ENCODE peak calls at places on chromosomes 13 and 19, in six cellular contexts. G is endothelial cell of umbilical vein, E is GM12878, R is colonic mucosa, D is lower lobe of right lung, F is upper lobe of right lung. V is an unnamed sample. For H3K4me1, the result is how much of the 10 kb centered on the place peaks cover.

GRCh38 chr19:54162884-54163283 is 3.4 kb upstream of the LENG1 start:
- DNase-seq in G (no peak), E (no peak), R (no peak), D (no peak), F (no peak), V (no peak)

GRCh38 chr19:45601115-45601514 is 897 bp downstream of the GPR4 start:
- DNase-seq in G (peak), E (no peak), R (no peak), D (no peak), F (no peak), V (no peak)

GRCh38 chr13:33349996-33350826 is 64.7 kb upstream of the STARD13 start:
- DNase-seq in G (peak), E (no peak), R (peak), D (peak), F (peak), V (peak)

GRCh38 chr13:47408546-47409319 is 511.9 kb upstream of the HTR2A start:
- DNase-seq in G (no peak), E (no peak), R (no peak), D (no peak), F (no peak), V (no peak)

GRCh38 chr13:76954568-76954967 is 6.3 kb downstream of the ACOD1 start:
- DNase-seq in G (no peak), E (no peak), R (no peak), D (no peak), F (no peak), V (no peak)

GRCh38 chr13:109130093-109130835 is 500.9 kb downstream of the MYO16 start:
- DNase-seq in G (no peak), E (no peak), R (no peak), D (no peak), F (no peak), V (no peak)

GRCh38 chr13:41418027-41418426 is 39.3 kb upstream of the RGCC start:
- DNase-seq in G (peak), E (no peak), R (no peak), D (no peak), F (no peak), V (no peak)

GRCh38 chr13:72430923-72431322 is 296.5 kb downstream of the MZT1 start:
- DNase-seq in G (no peak), E (no peak), R (no peak), D (no peak), F (no peak), V (no peak)

GRCh38 chr19:21321996-21322395 is 7.2 kb downstream of the ZNF708 start:
- DNase-seq in G (no peak), E (no peak), R (no peak), D (no peak), F (no peak), V (no peak)

GRCh38 chr19:2624537-2625091 is 77.9 kb downstream of the GNG7 start:
- DNase-seq in G (no peak), E (no peak), R (no peak), D (peak), F (peak), V (peak)

GRCh38 chr13:94921181-94921580 is 208.8 kb upstream of the SOX21 start:
- DNase-seq in G (no peak), E (no peak), R (no peak), D (no peak), F (no peak), V (no peak)

GRCh38 chr13:42525035-42525504 is 48.9 kb upstream of the TNFSF11 start:
- DNase-seq in G (peak), E (no peak), R (no peak), D (no peak), F (no peak), V (no peak)

GRCh38 chr19:18161691-18162039 is 8.7 kb downstream of the PIK3R2 start:
- DNase-seq in G (no peak), E (no peak), R (no peak), D (no peak), F (no peak), V (no peak)

GRCh38 chr13:56352356-56352755 is 788.4 kb upstream of the PRR20A start:
- DNase-seq in G (no peak), E (no peak), R (no peak), D (no peak), F (no peak), V (no peak)

GRCh38 chr13:47890146-47890814 is 110.8 kb downstream of the SUCLA2 start:
- DNase-seq in G (no peak), E (no peak), R (no peak), D (no peak), F (no peak), V (no peak)

DNA sequence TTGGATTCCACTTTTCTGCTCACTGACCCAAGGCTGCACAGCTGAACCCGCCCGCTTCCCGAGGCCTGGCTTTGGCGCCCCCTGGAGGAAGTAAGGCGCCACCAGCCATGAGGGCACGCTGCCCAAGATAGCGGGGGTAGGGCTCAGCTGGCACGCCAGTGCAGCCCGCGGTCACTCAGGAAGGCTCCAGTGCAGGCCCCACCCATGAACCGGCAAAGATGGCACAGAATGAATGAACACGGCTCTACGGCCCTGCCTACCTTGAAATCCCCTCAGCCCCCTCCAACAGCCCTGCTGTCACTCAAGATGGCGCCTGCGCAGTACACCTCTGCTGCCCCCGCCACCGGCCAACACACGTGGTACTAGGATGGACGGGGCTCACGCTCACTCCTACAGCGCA is 3.0 kb downstream of the PEG3 start:
- DNase-seq in G (no peak), E (no peak), R (peak), D (peak), F (peak), V (peak)
- TF ChIP-seq CTCF in G (no peak), E (no peak), R (peak), D (peak), F (peak), V (peak)

GRCh38 chr13:113854238-113855011 is 9.5 kb downstream of the GAS6 start:
- DNase-seq in G (no peak), E (no peak), R (peak), D (peak), F (no peak), V (peak)
- H3K4me1 ChIP-seq in G (under half), E (under half), R (half or more), D (half or more), F (under half), V (half or more)

DNA sequence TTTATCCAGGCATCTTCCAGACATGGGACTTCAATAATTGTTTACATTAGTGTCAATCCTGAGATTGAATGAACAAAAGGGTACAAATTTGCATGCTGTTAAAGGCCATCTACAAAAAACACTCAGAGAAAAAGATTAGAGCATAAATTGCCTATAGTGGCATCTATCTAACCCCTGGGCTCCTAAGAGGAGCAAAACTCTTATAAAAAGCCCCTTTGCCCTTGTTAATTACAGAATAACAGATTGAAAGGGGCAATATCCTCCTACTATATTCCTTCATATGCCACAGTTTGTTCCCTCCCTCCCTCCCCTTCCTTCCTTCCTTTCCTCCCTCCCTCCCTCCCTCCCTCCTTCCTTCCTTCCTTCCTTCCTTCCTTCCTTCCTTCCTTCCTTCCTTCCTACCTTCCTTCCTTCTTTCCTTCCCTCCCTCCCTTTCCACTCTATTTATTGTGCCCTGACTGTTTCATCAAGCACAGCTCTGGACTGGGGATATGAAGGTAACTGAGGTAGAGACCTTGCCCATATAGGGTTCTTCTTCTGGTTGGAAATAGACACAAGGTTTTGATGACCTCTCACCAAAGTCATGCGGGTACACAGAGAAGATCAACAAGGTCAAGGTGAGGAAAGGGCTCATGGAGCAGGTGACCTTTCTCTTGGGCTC is 49.5 kb downstream of the PCDH8 start:
- DNase-seq in G (no peak), E (no peak), R (no peak), D (no peak), F (no peak), V (no peak)
- H3K4me3 ChIP-seq in G (no peak), E (no peak), R (no peak), D (no peak), F (no peak), V (no peak)

DNA sequence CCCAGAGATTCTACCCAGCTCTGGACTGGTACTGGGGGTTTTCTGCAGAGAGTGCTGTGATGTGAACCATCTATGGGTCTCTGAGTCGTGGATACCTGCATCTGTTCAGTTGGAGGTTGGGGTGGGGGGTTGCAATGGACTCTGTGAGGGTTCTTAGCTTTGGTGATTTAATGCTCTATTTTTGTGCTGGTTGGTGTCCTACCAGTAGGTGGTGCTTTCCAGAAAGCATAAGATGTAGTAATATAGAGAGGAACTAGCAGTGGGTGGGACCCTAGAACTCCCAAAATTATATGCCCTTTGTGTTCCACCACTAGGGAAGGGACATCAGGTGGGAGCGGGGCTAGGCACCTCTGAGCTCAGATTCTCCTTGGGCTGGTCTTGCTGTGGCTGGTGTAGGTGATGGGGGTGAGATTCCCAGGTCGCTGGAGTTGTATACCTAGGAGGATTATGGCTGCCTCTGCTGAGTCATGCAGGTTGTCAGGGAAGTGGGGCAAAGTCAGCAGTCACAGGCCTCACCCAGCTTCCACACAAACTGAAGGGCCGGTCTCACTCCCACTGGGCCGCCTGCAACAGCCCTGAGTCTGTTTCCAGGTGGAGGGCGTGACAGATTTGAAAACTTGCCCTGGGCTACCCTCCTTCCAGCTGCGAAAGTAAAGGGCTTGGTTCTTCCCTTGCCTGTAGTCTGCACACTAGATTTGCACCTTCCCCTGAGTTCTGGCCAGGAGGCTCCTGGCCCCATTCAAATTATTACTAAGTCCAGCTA is 573.0 kb upstream of the SLITRK1 start:
- DNase-seq in G (no peak), E (no peak), R (no peak), D (no peak), F (no peak), V (no peak)
- TF ChIP-seq CTCF in G (no peak), E (no peak), R (no peak), D (no peak), F (no peak), V (no peak)

GRCh38 chr19:16542045-16542893 is at the start of gene CHERP:
- DNase-seq in G (peak), E (peak), R (peak), D (peak), F (peak), V (peak)

GRCh38 chr19:16541526-16542044 is 652 bp downstream of the CHERP start:
- DNase-seq in G (peak), E (no peak), R (no peak), D (no peak), F (no peak), V (no peak)

GRCh38 chr19:16540948-16541347 is 1.3 kb downstream of the CHERP start:
- DNase-seq in G (no peak), E (no peak), R (no peak), D (no peak), F (no peak), V (no peak)

GRCh38 chr19:16542894-16543498 is 759 bp upstream of the CHERP start:
- DNase-seq in G (no peak), E (no peak), R (no peak), D (no peak), F (no peak), V (no peak)

DNA sequence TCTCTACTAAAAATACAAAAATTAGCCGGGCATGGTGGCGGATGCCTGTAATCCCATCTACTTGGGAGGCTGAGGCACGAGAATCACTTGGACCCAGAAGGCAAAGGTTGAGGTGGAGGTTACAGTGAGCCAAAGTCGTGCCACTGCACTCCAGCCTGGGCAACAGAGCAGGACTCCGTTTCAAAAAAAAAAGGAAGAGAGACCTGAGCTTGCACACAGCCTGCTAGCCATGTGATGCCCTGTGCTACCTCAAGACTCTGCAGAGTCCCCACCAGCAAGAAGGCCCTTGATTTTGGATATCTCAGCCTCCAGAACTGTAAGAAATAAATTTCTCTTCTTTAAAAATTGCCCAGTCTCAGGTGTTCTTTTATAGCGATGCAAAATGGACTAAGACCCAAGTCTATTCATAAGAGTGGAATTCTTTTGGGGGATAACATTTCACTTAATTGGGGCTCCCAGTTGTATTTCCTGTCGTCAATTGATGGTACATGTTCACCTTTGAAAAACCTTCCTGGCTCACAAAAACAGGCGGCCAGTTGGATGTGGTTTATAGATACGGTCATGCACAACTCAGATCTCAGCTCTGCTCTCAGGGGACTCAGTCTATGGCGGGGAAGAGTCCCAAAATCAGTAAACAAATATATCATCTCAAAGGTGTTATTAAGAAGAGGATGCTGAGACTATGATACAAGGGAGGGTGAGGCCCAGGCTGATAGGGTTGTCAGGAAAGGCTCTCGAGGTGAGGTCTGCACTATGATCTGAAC is 2.4 kb upstream of the CHERP start:
- DNase-seq in G (no peak), E (no peak), R (no peak), D (no peak), F (no peak), V (no peak)
- H3K4me1 ChIP-seq in G (under half), E (under half), R (under half), D (under half), F (under half), V (under half)

GRCh38 chr19:1254530-1255185 is 6.3 kb downstream of the MIDN start:
- DNase-seq in G (no peak), E (no peak), R (no peak), D (no peak), F (no peak), V (no peak)
- H3K4me3 ChIP-seq in G (no peak), E (no peak), R (peak), D (peak), F (peak), V (peak)

GRCh38 chr13:68813397-68813796 is 1294.2 kb upstream of the ATXN8OS start:
- DNase-seq in G (no peak), E (no peak), R (no peak), D (no peak), F (no peak), V (no peak)

GRCh38 chr13:68808456-68808855 is 1299.2 kb upstream of the ATXN8OS start:
- DNase-seq in G (no peak), E (no peak), R (no peak), D (no peak), F (no peak), V (no peak)

GRCh38 chr13:68806125-68806524 is 1301.5 kb upstream of the ATXN8OS start:
- DNase-seq in G (no peak), E (no peak), R (no peak), D (no peak), F (no peak), V (no peak)

DNA sequence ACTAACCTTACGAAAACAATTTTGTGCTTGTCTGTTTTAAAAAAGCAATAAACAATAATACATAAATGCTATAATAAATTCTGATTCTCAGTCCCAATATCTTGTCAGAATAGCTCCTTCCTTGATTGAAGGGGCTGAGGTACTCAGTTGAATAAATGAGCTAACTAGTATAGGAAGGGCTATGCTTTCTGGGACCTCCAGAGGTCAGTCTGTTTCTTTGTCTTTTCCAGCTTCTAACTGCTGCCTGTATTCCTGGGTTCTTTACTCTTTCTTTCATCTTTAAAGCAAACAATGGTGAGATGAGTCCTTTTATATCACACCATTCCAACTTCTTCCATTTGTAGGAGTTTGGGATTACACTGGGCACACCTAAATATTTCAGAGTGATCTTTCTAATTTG is 1297.0 kb upstream of the ATXN8OS start:
- DNase-seq in G (no peak), E (no peak), R (no peak), D (no peak), F (no peak), V (no peak)
- TF ChIP-seq CTCF in G (no peak), E (peak), R (no peak), D (no peak), F (no peak), V (no peak)

GRCh38 chr19:41548954-41549688 is 26.8 kb upstream of the CEACAM21 start:
- DNase-seq in G (peak), E (no peak), R (no peak), D (no peak), F (no peak), V (no peak)
- H3K4me1 ChIP-seq in G (under half), E (under half), R (under half), D (under half), F (under half), V (under half)

DNA sequence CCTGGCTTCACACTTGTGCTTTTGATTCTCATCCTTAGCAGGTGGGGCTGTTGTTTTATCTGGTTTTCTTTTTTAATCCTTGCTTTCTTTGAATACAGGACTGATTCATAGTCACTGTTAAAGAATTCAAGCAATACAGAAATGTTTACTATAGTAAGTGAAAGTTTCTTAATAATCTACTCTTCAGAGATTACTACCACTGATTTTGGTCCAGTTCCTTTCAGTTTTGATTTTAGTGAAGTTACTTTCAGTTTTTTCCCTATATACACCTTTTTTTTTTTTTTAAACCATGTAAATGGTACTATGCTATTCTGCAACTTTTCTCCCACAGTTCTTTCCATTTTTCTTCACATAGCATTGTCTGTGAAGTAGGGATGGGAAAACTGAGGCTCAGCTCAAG is 53.6 kb downstream of the GATAD2A start:
- DNase-seq in G (no peak), E (no peak), R (no peak), D (no peak), F (no peak), V (no peak)
- H3K4me3 ChIP-seq in G (no peak), E (peak), R (no peak), D (no peak), F (no peak), V (no peak)

GRCh38 chr13:97809576-97809975 is 143.9 kb upstream of the IPO5 start:
- DNase-seq in G (no peak), E (no peak), R (no peak), D (no peak), F (no peak), V (no peak)

DNA sequence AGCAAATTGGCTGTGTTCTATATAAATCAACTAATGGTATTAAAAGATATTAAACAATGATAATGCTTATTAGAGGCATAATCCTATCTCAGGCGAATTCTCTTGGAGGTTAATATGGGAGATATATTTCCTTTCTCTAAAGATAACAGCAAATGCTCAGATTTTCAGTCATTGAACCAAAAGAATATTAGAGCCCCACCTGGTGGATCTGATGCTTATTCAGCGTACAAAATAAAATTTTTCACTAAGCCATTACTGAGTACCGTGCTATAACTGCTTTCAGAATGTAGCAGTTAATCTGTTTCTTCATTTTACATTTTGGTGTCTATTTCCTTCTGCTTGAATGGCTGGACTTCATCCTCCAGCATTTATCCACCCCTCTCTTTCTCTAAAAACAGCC is 143.3 kb upstream of the IPO5 start:
- DNase-seq in G (peak), E (no peak), R (no peak), D (no peak), F (no peak), V (no peak)
- TF ChIP-seq CTCF in G (peak), E (no peak), R (no peak), D (peak), F (peak), V (peak)